ENCODE peak calls at places on chromosomes 13 and 19, in seven cellular contexts. A, Y, M, T, S, V and U are unnamed samples. For H3K9me3, the result is how much of the 10 kb centered on the place peaks cover.

GRCh38 chr19:22545751-22546150 is 88.4 kb upstream of the ZNF492 start:
- DNase-seq in V (no peak), M (no peak), A (no peak), T (no peak), Y (peak), S (peak), U (no peak)

GRCh38 chr19:27652281-27652680 is 1560.7 kb downstream of the UQCRFS1 start:
- DNase-seq in Y (no peak), M (peak), T (no peak), V (no peak), S (no peak), A (no peak), U (no peak)

GRCh38 chr13:95251641-95252040 is 49.6 kb downstream of the ABCC4 start:
- DNase-seq in S (no peak), V (no peak), Y (no peak), A (no peak), M (no peak), T (no peak), U (no peak)

GRCh38 chr19:49073514-49074378 is 1.2 kb upstream of the KCNA7 start:
- DNase-seq in S (no peak), T (no peak), Y (no peak), A (no peak), M (no peak), V (no peak), U (no peak)

GRCh38 chr19:16032509-16033135 is 43.7 kb upstream of the TPM4 start:
- DNase-seq in S (no peak), M (no peak), T (no peak), A (no peak), Y (no peak), V (no peak), U (no peak)

GRCh38 chr19:39145180-39145953 is 19.8 kb downstream of the PAK4 start:
- DNase-seq in S (no peak), Y (no peak), M (no peak), T (no peak), A (no peak), V (peak), U (no peak)

GRCh38 chr13:97723655-97724054 is 229.8 kb upstream of the IPO5 start:
- DNase-seq in Y (no peak), S (no peak), V (no peak), T (no peak), A (no peak), M (no peak), U (no peak)

GRCh38 chr13:49606747-49607648 is 21.3 kb upstream of the ARL11 start:
- DNase-seq in A (peak), T (peak), Y (peak), V (peak), M (peak), S (peak), U (peak)

GRCh38 chr13:44364601-44365000 is 9.0 kb upstream of the SERP2 start:
- DNase-seq in M (no peak), T (peak), A (no peak), S (no peak), V (no peak), Y (no peak), U (no peak)

GRCh38 chr19:46979770-46980105 is 39.9 kb upstream of the NPAS1 start:
- DNase-seq in Y (no peak), T (no peak), A (no peak), V (no peak), S (no peak), M (no peak), U (no peak)

GRCh38 chr19:16325161-16325527 is 518 bp downstream of the KLF2 start:
- DNase-seq in T (no peak), Y (peak), S (peak), A (no peak), M (peak), V (peak), U (peak)

GRCh38 chr19:46446021-46446420 is 17.3 kb upstream of the PNMA8C start:
- DNase-seq in M (no peak), Y (no peak), A (no peak), T (no peak), S (no peak), V (no peak), U (no peak)

GRCh38 chr19:54317108-54317964 is 4.4 kb upstream of the LILRA5 start:
- DNase-seq in T (no peak), V (no peak), S (no peak), M (peak), A (no peak), Y (no peak), U (no peak)

GRCh38 chr13:87820221-87820620 is 149.1 kb downstream of the SLITRK5 start:
- DNase-seq in S (no peak), V (no peak), Y (no peak), M (no peak), T (peak), A (no peak), U (no peak)

GRCh38 chr13:89375839-89376238 is 1704.7 kb downstream of the SLITRK5 start:
- DNase-seq in S (no peak), T (peak), V (no peak), Y (no peak), A (no peak), M (no peak), U (no peak)

GRCh38 chr19:35155981-35156672 is 1.6 kb downstream of the FXYD5 start:
- DNase-seq in A (no peak), Y (no peak), V (no peak), S (no peak), T (no peak), M (no peak), U (no peak)

GRCh38 chr13:49454388-49455015 is 10.4 kb downstream of the SETDB2 start:
- DNase-seq in Y (peak), T (peak), S (no peak), M (no peak), V (no peak), A (no peak), U (no peak)

GRCh38 chr13:49400755-49401659 is 42.9 kb downstream of the CAB39L start:
- DNase-seq in V (no peak), M (no peak), T (peak), A (no peak), Y (peak), S (no peak), U (no peak)

GRCh38 chr19:40365613-40366401 is 17.3 kb downstream of the PLD3 start:
- DNase-seq in S (peak), T (peak), Y (peak), V (peak), M (peak), A (no peak), U (no peak)

GRCh38 chr19:14363203-14364097 is 17.8 kb upstream of the ADGRE5 start:
- DNase-seq in V (peak), A (peak), Y (peak), M (no peak), T (peak), S (peak), U (peak)

GRCh38 chr19:12015753-12016116 is 19.7 kb downstream of the ZNF433 start:
- DNase-seq in V (no peak), M (no peak), T (no peak), Y (no peak), A (no peak), S (no peak), U (no peak)

GRCh38 chr13:49046534-49046933 is 70.8 kb downstream of the FNDC3A start:
- DNase-seq in M (no peak), A (no peak), Y (peak), T (no peak), V (no peak), S (no peak), U (no peak)

GRCh38 chr13:66888698-66889097 is 341.4 kb downstream of the PCDH9 start:
- DNase-seq in V (no peak), A (no peak), M (no peak), T (peak), Y (peak), S (no peak), U (no peak)

GRCh38 chr13:65789815-65790214 is 1440.3 kb downstream of the PCDH9 start:
- DNase-seq in Y (peak), M (no peak), V (no peak), T (peak), A (no peak), S (no peak), U (no peak)

GRCh38 chr13:60583196-60583908 is 186.3 kb downstream of the TDRD3 start:
- DNase-seq in S (no peak), M (no peak), Y (peak), A (no peak), V (no peak), T (peak), U (no peak)

GRCh38 chr13:48682452-48682851 is 28.7 kb downstream of the CYSLTR2 start:
- DNase-seq in V (no peak), T (no peak), S (no peak), M (no peak), Y (no peak), A (no peak), U (no peak)

GRCh38 chr13:89784161-89784809 is 1563.2 kb upstream of the MIR17HG start:
- DNase-seq in T (no peak), A (no peak), M (no peak), V (no peak), S (no peak), Y (no peak), U (no peak)

GRCh38 chr13:97537110-97537509 is 103.1 kb downstream of the RAP2A start:
- DNase-seq in V (no peak), S (no peak), T (no peak), Y (no peak), A (no peak), M (no peak), U (no peak)

GRCh38 chr13:93398167-93398566 is 171.6 kb downstream of the GPC6 start:
- DNase-seq in Y (peak), M (no peak), V (no peak), T (peak), A (no peak), S (no peak), U (no peak)

GRCh38 chr19:1774999-1775772 is 21.9 kb downstream of the ONECUT3 start:
- DNase-seq in T (no peak), Y (peak), S (no peak), M (no peak), V (no peak), A (no peak), U (no peak)

GRCh38 chr19:38360351-38360750 is 14.0 kb upstream of the PSMD8 start:
- DNase-seq in Y (no peak), A (no peak), T (no peak), V (no peak), S (no peak), M (no peak), U (no peak)

GRCh38 chr19:17075860-17076538 is 422 bp downstream of the MYO9B start:
- DNase-seq in T (no peak), V (peak), A (no peak), S (peak), Y (peak), M (no peak), U (peak)

DNA sequence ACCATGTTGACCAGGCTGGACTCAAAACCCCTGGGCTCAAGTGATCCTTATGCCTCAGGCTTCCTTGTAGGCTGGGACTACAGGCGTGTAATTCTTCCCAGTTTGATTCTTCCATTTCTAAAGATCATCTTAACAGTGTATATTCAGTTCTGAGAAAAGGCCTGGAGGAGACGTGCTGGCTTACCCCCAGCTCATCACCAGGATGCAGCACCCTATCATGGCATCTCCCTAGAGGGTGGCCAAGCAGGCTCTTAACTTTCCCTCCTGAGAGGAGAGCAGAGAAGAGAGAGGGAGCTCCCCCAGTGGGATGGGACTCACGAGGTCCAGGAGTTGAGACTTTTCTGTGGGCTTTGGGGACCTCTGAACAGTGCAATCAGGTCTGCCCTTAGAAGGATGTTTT is 2.1 kb upstream of the TUBA3C start:
- DNase-seq in S (no peak), T (no peak), A (no peak), M (peak), V (no peak), Y (no peak), U (no peak)
- H3K9me3 ChIP-seq in S (under half), T (under half), A (under half), M (under half), V (half or more), Y (under half), U (under half)

DNA sequence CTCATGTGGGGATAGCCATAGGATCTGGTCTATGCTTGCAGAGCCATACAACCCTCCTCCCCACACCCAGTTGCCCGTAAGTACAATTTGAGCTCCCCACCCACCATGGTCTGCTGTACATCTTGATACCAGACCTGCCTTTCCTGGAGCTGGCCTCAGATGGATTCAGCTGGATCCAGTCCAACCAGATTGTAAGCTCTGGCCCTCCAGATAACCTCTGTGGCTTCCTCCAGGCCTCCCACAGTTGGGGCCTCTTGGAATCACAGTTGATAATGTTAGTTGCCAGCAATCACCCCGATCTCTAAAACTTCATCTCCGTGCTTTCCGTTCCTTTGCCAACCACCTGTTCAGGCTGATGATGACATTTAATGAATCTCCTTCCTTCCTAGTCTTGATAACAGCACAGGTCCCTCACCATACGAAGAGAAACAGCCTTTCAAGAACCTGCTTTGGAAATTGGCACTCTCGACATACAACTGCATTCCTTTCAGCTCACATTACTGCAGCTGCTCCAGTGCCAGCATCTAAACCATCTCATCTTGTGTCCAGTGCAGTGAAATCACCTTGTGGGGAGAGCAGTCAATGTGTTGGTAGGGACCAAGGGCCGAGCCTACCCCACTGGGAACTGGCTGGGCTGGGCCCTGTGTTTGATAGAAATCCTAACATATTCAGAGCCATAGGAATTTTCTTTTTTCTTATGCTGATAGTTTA is 15.1 kb upstream of the FOXO1 start:
- DNase-seq in M (no peak), Y (no peak), T (no peak), S (no peak), A (no peak), V (no peak), U (no peak)
- H3K9me3 ChIP-seq in M (under half), Y (under half), T (under half), S (under half), A (under half), V (under half), U (under half)

GRCh38 chr19:43910884-43911283 is 24.2 kb downstream of the ZNF45 start:
- DNase-seq in M (no peak), Y (no peak), A (no peak), S (no peak), T (no peak), V (no peak), U (no peak)
- H3K9me3 ChIP-seq in M (half or more), Y (half or more), A (half or more), S (under half), T (under half), V (half or more), U (under half)

GRCh38 chr19:9674669-9675357 is at the start of gene ZNF562:
- DNase-seq in V (peak), T (peak), Y (peak), M (peak), A (peak), S (peak), U (peak)

GRCh38 chr19:9672893-9673292 is 2.0 kb downstream of the ZNF562 start:
- DNase-seq in T (no peak), M (no peak), S (no peak), V (no peak), Y (no peak), A (no peak), U (no peak)

GRCh38 chr19:9673912-9674668 is 810 bp downstream of the ZNF562 start:
- DNase-seq in T (no peak), M (no peak), Y (no peak), V (no peak), S (no peak), A (no peak), U (no peak)

GRCh38 chr19:9668544-9668943 is 6.4 kb downstream of the ZNF562 start:
- DNase-seq in A (no peak), Y (no peak), T (no peak), M (no peak), S (no peak), V (no peak), U (no peak)

DNA sequence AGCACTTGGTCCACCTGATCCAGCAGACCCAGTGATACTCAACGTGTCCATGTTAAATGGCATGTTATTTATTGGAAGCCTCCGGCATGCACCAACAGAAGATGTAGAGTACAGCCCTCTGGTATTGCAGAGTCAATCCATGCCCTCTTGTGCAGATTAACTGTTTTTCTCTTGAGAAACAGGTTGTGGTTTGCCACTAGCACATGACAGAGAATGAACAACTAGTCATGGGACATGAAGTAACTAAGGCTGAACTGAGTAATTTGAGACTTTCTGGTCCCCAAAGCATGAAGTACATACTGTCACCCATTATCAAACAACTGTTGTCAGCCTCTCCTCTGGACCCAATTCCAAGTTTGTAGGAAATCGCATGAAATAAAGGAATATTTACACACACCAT is 3.2 kb downstream of the ZNF562 start:
- DNase-seq in V (no peak), S (no peak), Y (no peak), T (no peak), M (no peak), A (no peak), U (no peak)
- H3K9me3 ChIP-seq in V (half or more), S (under half), Y (under half), T (under half), M (under half), A (under half), U (under half)

GRCh38 chr13:111954681-111955411 is 112.1 kb upstream of the SOX1 start:
- DNase-seq in V (no peak), Y (no peak), T (no peak), M (peak), S (no peak), A (no peak), U (no peak)

GRCh38 chr13:111953546-111954178 is 113.3 kb upstream of the SOX1 start:
- DNase-seq in V (no peak), Y (no peak), M (peak), T (no peak), S (no peak), A (no peak), U (no peak)

GRCh38 chr13:111951982-111952565 is 114.9 kb upstream of the SOX1 start:
- DNase-seq in M (peak), T (no peak), V (no peak), S (no peak), A (no peak), Y (no peak), U (no peak)

GRCh38 chr13:111950697-111951096 is 116.3 kb upstream of the SOX1 start:
- DNase-seq in T (no peak), Y (no peak), A (no peak), M (no peak), S (no peak), V (no peak), U (no peak)

GRCh38 chr13:111952814-111953213 is 114.1 kb upstream of the SOX1 start:
- DNase-seq in M (peak), Y (no peak), T (no peak), S (no peak), A (no peak), V (no peak), U (no peak)
- H3K9me3 ChIP-seq in M (under half), Y (under half), T (under half), S (under half), A (under half), V (under half), U (under half)